ENCODE peak calls at places on chromosome 3, in four cellular contexts. E is breast epithelium, U is anterior cingulate cortex, T is NCI-H2029 treated with DMSO at 0.1 percent for 48 hours. R is an unnamed sample.

GRCh38 chr3:150577854-150578253 is 25.3 kb upstream of the SELENOT start:
- DNase-seq in E (no peak), U (no peak), T (no peak), R (no peak)

GRCh38 chr3:182816181-182816580 is 22.9 kb downstream of the ATP11B start:
- DNase-seq in E (no peak), U (no peak), T (no peak), R (no peak)

GRCh38 chr3:42300013-42300412 is 34.0 kb upstream of the CCK start:
- DNase-seq in E (no peak), U (no peak), T (no peak), R (no peak)

GRCh38 chr3:98763076-98763475 is at the start of gene ST3GAL6:
- DNase-seq in E (no peak), U (no peak), T (no peak), R (peak; percentile 11)

GRCh38 chr3:136932978-136933812 is 24.6 kb upstream of the IL20RB start:
- DNase-seq in E (no peak), U (no peak), T (no peak), R (no peak)

GRCh38 chr3:46129588-46130272 is 78.4 kb downstream of the CCR1 start:
- DNase-seq in E (no peak), U (no peak), T (no peak), R (no peak)

GRCh38 chr3:147613710-147614109 is 204.5 kb downstream of the ZIC1 start:
- DNase-seq in E (no peak), U (no peak), T (no peak), R (no peak)

GRCh38 chr3:49158108-49158709 is 7.9 kb downstream of the CCDC71 start:
- DNase-seq in E (no peak), U (no peak), T (no peak), R (no peak)

GRCh38 chr3:32313723-32314473 is 75.4 kb downstream of the CMTM8 start:
- DNase-seq in E (no peak), U (no peak), T (no peak), R (no peak)

GRCh38 chr3:197372076-197372661 is 73.8 kb upstream of the DLG1 start:
- DNase-seq in E (peak; percentile 69), U (no peak), T (no peak), R (no peak)

GRCh38 chr3:5172018-5172417 is 15.5 kb upstream of the EDEM1 start:
- DNase-seq in E (no peak), U (no peak), T (no peak), R (no peak)

GRCh38 chr3:186108941-186109865 is at the start of gene ETV5:
- DNase-seq in E (peak; percentile 99), U (peak; percentile 100), T (peak; percentile 93), R (peak; percentile 100)

GRCh38 chr3:189947948-189948723 is 172.6 kb downstream of the P3H2 start:
- DNase-seq in E (no peak), U (no peak), T (no peak), R (no peak)

GRCh38 chr3:177529716-177530335 is 332.5 kb upstream of the TBL1XR1 start:
- DNase-seq in E (no peak), U (no peak), T (no peak), R (no peak)

GRCh38 chr3:38521391-38521987 is 25.3 kb downstream of the EXOG start:
- DNase-seq in E (peak; percentile 59), U (no peak), T (peak; percentile 73), R (no peak)

GRCh38 chr3:15495461-15496340 is 25.8 kb downstream of the COLQ start:
- DNase-seq in E (no peak), U (no peak), T (peak; percentile 90), R (no peak)

GRCh38 chr3:170734043-170734736 is 135.8 kb downstream of the RPL22L1 start:
- DNase-seq in E (no peak), U (no peak), T (no peak), R (no peak)

GRCh38 chr3:81726132-81726531 is 35.3 kb downstream of the GBE1 start:
- DNase-seq in E (no peak), U (no peak), T (no peak), R (no peak)

GRCh38 chr3:185659942-185660921 is 74.1 kb downstream of the SENP2 start:
- DNase-seq in E (peak; percentile 43), U (peak; percentile 67), T (peak; percentile 54), R (no peak)

R was measured in gastrocnemius medialis.